ENCODE peak calls at places on chromosome 19, in four cellular contexts. I, F, Z and S are unnamed samples.

GRCh38 chr19:49690656-49691242 is at the start of gene CPT1C:
- DNase-seq in I (peak), F (no peak), Z (peak), S (no peak)

GRCh38 chr19:48654299-48655059 is 8.5 kb upstream of the CA11 start:
- DNase-seq in I (no peak), F (no peak), Z (no peak), S (no peak)

GRCh38 chr19:8321760-8322637 is 703 bp downstream of the RPS28 start:
- DNase-seq in I (no peak), F (no peak), Z (no peak), S (no peak)

GRCh38 chr19:41591951-41592562 is 16.1 kb downstream of the CEACAM21 start:
- DNase-seq in I (no peak), F (no peak), Z (no peak), S (no peak)

GRCh38 chr19:6103217-6103644 is 7.1 kb downstream of the RFX2 start:
- DNase-seq in I (no peak), F (no peak), Z (no peak), S (peak)

GRCh38 chr19:18274776-18275356 is 614 bp upstream of the IQCN start:
- DNase-seq in I (no peak), F (no peak), Z (no peak), S (peak)

GRCh38 chr19:38792250-38793111 is 3.5 kb downstream of the LGALS7B start:
- DNase-seq in I (no peak), F (peak), Z (peak), S (no peak)

GRCh38 chr19:29809795-29810503 is 1.8 kb upstream of the CCNE1 start:
- DNase-seq in I (no peak), F (no peak), Z (no peak), S (no peak)

GRCh38 chr19:17468302-17469091 is 1.8 kb upstream of the SLC27A1 start:
- DNase-seq in I (no peak), F (no peak), Z (no peak), S (no peak)

GRCh38 chr19:55118401-55118991 is 1.1 kb upstream of the PPP1R12C start:
- DNase-seq in I (no peak), F (no peak), Z (no peak), S (no peak)

GRCh38 chr19:1076951-1077350 is 10.0 kb downstream of the ARHGAP45 start:
- DNase-seq in I (peak), F (peak), Z (peak), S (peak)

GRCh38 chr19:6753178-6754031 is 13.8 kb downstream of the SH2D3A start:
- DNase-seq in I (peak), F (peak), Z (peak), S (no peak)

GRCh38 chr19:42098781-42099180 is 22.8 kb downstream of the ZNF574 start:
- DNase-seq in I (no peak), F (no peak), Z (no peak), S (no peak)

GRCh38 chr19:3409346-3410064 is 43.1 kb downstream of the NFIC start:
- DNase-seq in I (no peak), F (no peak), Z (no peak), S (no peak)

GRCh38 chr19:35266904-35267817 is 1.6 kb upstream of the USF2 start:
- DNase-seq in I (peak), F (no peak), Z (peak), S (no peak)

GRCh38 chr19:15551183-15552004 is 43.1 kb downstream of the CYP4F22 start:
- DNase-seq in I (no peak), F (no peak), Z (peak), S (no peak)

GRCh38 chr19:35911173-35911572 is 3.1 kb upstream of the TYROBP start:
- DNase-seq in I (peak), F (no peak), Z (no peak), S (no peak)

GRCh38 chr19:38529610-38530009 is 88.1 kb downstream of the MAP4K1 start:
- DNase-seq in I (no peak), F (no peak), Z (no peak), S (no peak)

GRCh38 chr19:42386974-42387707 is 3.0 kb downstream of the CNFN start:
- DNase-seq in I (peak), F (peak), Z (peak), S (peak)

GRCh38 chr19:38420935-38421334 is 5.1 kb downstream of the RASGRP4 start:
- DNase-seq in I (no peak), F (no peak), Z (no peak), S (no peak)

GRCh38 chr19:13778398-13778797 is 4.1 kb downstream of the C19orf53 start:
- DNase-seq in I (no peak), F (no peak), Z (no peak), S (no peak)

GRCh38 chr19:51750381-51751124 is 1.1 kb downstream of the FPR1 start:
- DNase-seq in I (no peak), F (no peak), Z (no peak), S (no peak)

GRCh38 chr19:41198559-41198958 is 5.5 kb downstream of the CYP2S1 start:
- DNase-seq in I (no peak), F (no peak), Z (no peak), S (no peak)

GRCh38 chr19:51354742-51355148 is 11.4 kb downstream of the ETFB start:
- DNase-seq in I (no peak), F (no peak), Z (no peak), S (no peak)

GRCh38 chr19:12773571-12773970 is 1.8 kb downstream of the HOOK2 start:
- DNase-seq in I (peak), F (no peak), Z (no peak), S (peak)

GRCh38 chr19:10353793-10354391 is 14.5 kb upstream of the ICAM3 start:
- DNase-seq in I (peak), F (no peak), Z (peak), S (peak)

GRCh38 chr19:13055213-13056051 is 47.2 kb downstream of the LYL1 start:
- DNase-seq in I (no peak), F (no peak), Z (no peak), S (peak)

GRCh38 chr19:58183822-58184215 is 958 bp downstream of the ZNF274 start:
- DNase-seq in I (no peak), F (no peak), Z (no peak), S (no peak)

GRCh38 chr19:1074512-1075283 is 7.7 kb downstream of the ARHGAP45 start:
- DNase-seq in I (peak), F (peak), Z (peak), S (peak)

GRCh38 chr19:15672580-15673175 is at the start of gene CYP4F12:
- DNase-seq in I (peak), F (no peak), Z (peak), S (peak)

GRCh38 chr19:16367269-16367683 is 42.6 kb downstream of the KLF2 start:
- DNase-seq in I (no peak), F (no peak), Z (peak), S (no peak)

GRCh38 chr19:32350492-32350891 is 5.1 kb downstream of the ZNF507 start:
- DNase-seq in I (peak), F (no peak), Z (no peak), S (no peak)